ENCODE peak calls at places on chromosome 2, in seven cellular contexts. One of them, this sample, is unnamed.

GRCh38 chr2:184830531-184830930 is 232.2 kb downstream of the ZNF804A start:
- DNase-seq in neuronal stem cell: no peak
- DNase-seq in H9: no peak
- DNase-seq in IMR-90: no peak
- DNase-seq in GM12878: no peak
- DNase-seq in OCI-LY7: no peak
- DNase-seq in fibroblast of lung: no peak
- DNase-seq in this sample: no peak

GRCh38 chr2:55581875-55582547 is 35.4 kb downstream of the PPP4R3B start:
- DNase-seq in neuronal stem cell: no peak
- DNase-seq in H9: no peak
- DNase-seq in IMR-90: peak
- DNase-seq in GM12878: no peak
- DNase-seq in OCI-LY7: no peak
- DNase-seq in fibroblast of lung: peak
- DNase-seq in this sample: no peak

GRCh38 chr2:12096425-12096824 is 350.0 kb downstream of the LPIN1 start:
- DNase-seq in neuronal stem cell: no peak
- DNase-seq in H9: peak
- DNase-seq in IMR-90: no peak
- DNase-seq in GM12878: no peak
- DNase-seq in OCI-LY7: no peak
- DNase-seq in fibroblast of lung: no peak
- DNase-seq in this sample: peak

GRCh38 chr2:72094701-72095100 is 53.0 kb downstream of the CYP26B1 start:
- DNase-seq in neuronal stem cell: no peak
- DNase-seq in H9: no peak
- DNase-seq in IMR-90: no peak
- DNase-seq in GM12878: no peak
- DNase-seq in OCI-LY7: no peak
- DNase-seq in fibroblast of lung: no peak
- DNase-seq in this sample: no peak

GRCh38 chr2:100105678-100106054 is 36.7 kb downstream of the AFF3 start:
- DNase-seq in neuronal stem cell: no peak
- DNase-seq in H9: peak
- DNase-seq in IMR-90: peak
- DNase-seq in GM12878: no peak
- DNase-seq in OCI-LY7: no peak
- DNase-seq in fibroblast of lung: peak
- DNase-seq in this sample: peak

GRCh38 chr2:8202139-8202538 is 479.7 kb upstream of the ID2 start:
- DNase-seq in neuronal stem cell: no peak
- DNase-seq in H9: no peak
- DNase-seq in IMR-90: no peak
- DNase-seq in GM12878: peak
- DNase-seq in OCI-LY7: peak
- DNase-seq in fibroblast of lung: peak
- DNase-seq in this sample: peak

GRCh38 chr2:96819101-96819875 is 3.2 kb downstream of the CNNM3 start:
- DNase-seq in neuronal stem cell: no peak
- DNase-seq in H9: peak
- DNase-seq in IMR-90: no peak
- DNase-seq in GM12878: no peak
- DNase-seq in OCI-LY7: no peak
- DNase-seq in fibroblast of lung: no peak
- DNase-seq in this sample: no peak

GRCh38 chr2:6526093-6526824 is 339.4 kb downstream of the CMPK2 start:
- DNase-seq in neuronal stem cell: peak
- DNase-seq in H9: peak
- DNase-seq in IMR-90: no peak
- DNase-seq in GM12878: peak
- DNase-seq in OCI-LY7: peak
- DNase-seq in fibroblast of lung: peak
- DNase-seq in this sample: peak

GRCh38 chr2:29305762-29306161 is 190.5 kb downstream of the CLIP4 start:
- DNase-seq in neuronal stem cell: no peak
- DNase-seq in H9: no peak
- DNase-seq in IMR-90: no peak
- DNase-seq in GM12878: no peak
- DNase-seq in OCI-LY7: no peak
- DNase-seq in fibroblast of lung: no peak
- DNase-seq in this sample: no peak

GRCh38 chr2:133843091-133843490 is 274.8 kb upstream of the NCKAP5 start:
- DNase-seq in neuronal stem cell: no peak
- DNase-seq in H9: no peak
- DNase-seq in IMR-90: peak
- DNase-seq in GM12878: no peak
- DNase-seq in OCI-LY7: no peak
- DNase-seq in fibroblast of lung: no peak
- DNase-seq in this sample: no peak

GRCh38 chr2:12363138-12363537 is 353.6 kb upstream of the TRIB2 start:
- DNase-seq in neuronal stem cell: no peak
- DNase-seq in H9: no peak
- DNase-seq in IMR-90: no peak
- DNase-seq in GM12878: no peak
- DNase-seq in OCI-LY7: no peak
- DNase-seq in fibroblast of lung: no peak
- DNase-seq in this sample: no peak

GRCh38 chr2:133286326-133286922 is 281.8 kb downstream of the NCKAP5 start:
- DNase-seq in neuronal stem cell: no peak
- DNase-seq in H9: no peak
- DNase-seq in IMR-90: peak
- DNase-seq in GM12878: no peak
- DNase-seq in OCI-LY7: no peak
- DNase-seq in fibroblast of lung: peak
- DNase-seq in this sample: no peak

GRCh38 chr2:45691600-45691999 is 40.1 kb downstream of the PRKCE start:
- DNase-seq in neuronal stem cell: no peak
- DNase-seq in H9: no peak
- DNase-seq in IMR-90: no peak
- DNase-seq in GM12878: no peak
- DNase-seq in OCI-LY7: peak
- DNase-seq in fibroblast of lung: no peak
- DNase-seq in this sample: peak

GRCh38 chr2:179139506-179139905 is 89.6 kb upstream of the CCDC141 start:
- DNase-seq in neuronal stem cell: no peak
- DNase-seq in H9: no peak
- DNase-seq in IMR-90: peak
- DNase-seq in GM12878: no peak
- DNase-seq in OCI-LY7: no peak
- DNase-seq in fibroblast of lung: peak
- DNase-seq in this sample: no peak

GRCh38 chr2:118859157-118859770 is 11.8 kb upstream of the EN1 start:
- DNase-seq in neuronal stem cell: no peak
- DNase-seq in H9: peak
- DNase-seq in IMR-90: no peak
- DNase-seq in GM12878: no peak
- DNase-seq in OCI-LY7: no peak
- DNase-seq in fibroblast of lung: no peak
- DNase-seq in this sample: no peak

GRCh38 chr2:67564076-67564475 is 166.9 kb downstream of the ETAA1 start:
- DNase-seq in neuronal stem cell: no peak
- DNase-seq in H9: no peak
- DNase-seq in IMR-90: peak
- DNase-seq in GM12878: no peak
- DNase-seq in OCI-LY7: no peak
- DNase-seq in fibroblast of lung: peak
- DNase-seq in this sample: no peak

GRCh38 chr2:167294775-167295140 is 406.5 kb downstream of the XIRP2 start:
- DNase-seq in neuronal stem cell: no peak
- DNase-seq in H9: no peak
- DNase-seq in IMR-90: peak
- DNase-seq in GM12878: no peak
- DNase-seq in OCI-LY7: no peak
- DNase-seq in fibroblast of lung: no peak
- DNase-seq in this sample: no peak

GRCh38 chr2:224869601-224870000 is 153.4 kb upstream of the CCDC195 start:
- DNase-seq in neuronal stem cell: no peak
- DNase-seq in H9: no peak
- DNase-seq in IMR-90: peak
- DNase-seq in GM12878: no peak
- DNase-seq in OCI-LY7: no peak
- DNase-seq in fibroblast of lung: peak
- DNase-seq in this sample: no peak

GRCh38 chr2:207897541-207898353 is 127.6 kb downstream of the PLEKHM3 start:
- DNase-seq in neuronal stem cell: peak
- DNase-seq in H9: no peak
- DNase-seq in IMR-90: no peak
- DNase-seq in GM12878: no peak
- DNase-seq in OCI-LY7: no peak
- DNase-seq in fibroblast of lung: no peak
- DNase-seq in this sample: no peak

GRCh38 chr2:64653174-64654062 is at the start of gene SERTAD2:
- DNase-seq in neuronal stem cell: peak
- DNase-seq in H9: peak
- DNase-seq in IMR-90: peak
- DNase-seq in GM12878: no peak
- DNase-seq in OCI-LY7: peak
- DNase-seq in fibroblast of lung: peak
- DNase-seq in this sample: peak

GRCh38 chr2:68837164-68837860 is 33.9 kb downstream of the BMP10 start:
- DNase-seq in neuronal stem cell: peak
- DNase-seq in H9: peak
- DNase-seq in IMR-90: peak
- DNase-seq in GM12878: peak
- DNase-seq in OCI-LY7: peak
- DNase-seq in fibroblast of lung: peak
- DNase-seq in this sample: peak

GRCh38 chr2:55364189-55365055 is 55.2 kb downstream of the CCDC88A start:
- DNase-seq in neuronal stem cell: no peak
- DNase-seq in H9: no peak
- DNase-seq in IMR-90: peak
- DNase-seq in GM12878: no peak
- DNase-seq in OCI-LY7: no peak
- DNase-seq in fibroblast of lung: peak
- DNase-seq in this sample: no peak

GRCh38 chr2:144495227-144495933 is 24.5 kb downstream of the ZEB2 start:
- DNase-seq in neuronal stem cell: no peak
- DNase-seq in H9: no peak
- DNase-seq in IMR-90: no peak
- DNase-seq in GM12878: no peak
- DNase-seq in OCI-LY7: no peak
- DNase-seq in fibroblast of lung: peak
- DNase-seq in this sample: no peak

DNA sequence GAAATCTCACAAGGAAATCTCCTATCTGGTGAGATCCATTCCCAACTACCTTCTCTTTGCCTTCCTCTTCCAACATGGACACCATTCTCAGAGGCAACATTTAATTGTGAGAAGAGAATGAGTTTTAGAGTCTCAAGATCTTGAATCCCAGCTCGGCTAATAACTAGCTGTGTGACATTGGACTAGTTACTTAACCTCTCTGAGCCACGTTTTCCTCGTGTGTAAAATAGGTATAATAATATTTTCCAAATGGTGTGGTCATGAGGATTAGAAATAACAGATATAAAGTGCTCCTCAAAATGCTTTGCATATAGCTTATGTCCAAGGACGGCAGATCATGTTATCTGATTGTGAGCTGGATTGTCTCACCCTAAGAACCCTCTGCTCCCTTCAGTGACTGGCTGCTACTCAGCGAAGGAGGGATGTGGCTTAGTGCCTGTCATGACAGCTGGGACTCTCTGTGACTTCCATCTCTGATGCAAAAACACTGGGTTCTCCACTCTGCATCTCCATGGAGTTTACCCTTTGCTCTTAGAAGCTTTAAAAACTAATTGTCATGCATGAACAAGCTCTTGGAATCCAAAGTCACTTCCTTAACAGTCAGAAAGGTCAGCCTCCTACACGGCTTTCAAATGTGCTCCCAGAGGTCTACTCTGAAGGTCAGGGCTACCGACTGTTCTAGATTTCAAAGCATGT is 38.4 kb upstream of the MRPL19 start:
- DNase-seq in neuronal stem cell: peak
- DNase-seq in H9: peak
- DNase-seq in IMR-90: no peak
- DNase-seq in GM12878: no peak
- DNase-seq in OCI-LY7: no peak
- DNase-seq in fibroblast of lung: peak
- DNase-seq in this sample: no peak
- H2AFZ ChIP-seq in neuronal stem cell: no peak
- H2AFZ ChIP-seq in H9: no peak
- H2AFZ ChIP-seq in IMR-90: no peak
- H2AFZ ChIP-seq in GM12878: no peak
- H2AFZ ChIP-seq in OCI-LY7: no peak
- H2AFZ ChIP-seq in fibroblast of lung: no peak
- H2AFZ ChIP-seq in this sample: no peak

DNA sequence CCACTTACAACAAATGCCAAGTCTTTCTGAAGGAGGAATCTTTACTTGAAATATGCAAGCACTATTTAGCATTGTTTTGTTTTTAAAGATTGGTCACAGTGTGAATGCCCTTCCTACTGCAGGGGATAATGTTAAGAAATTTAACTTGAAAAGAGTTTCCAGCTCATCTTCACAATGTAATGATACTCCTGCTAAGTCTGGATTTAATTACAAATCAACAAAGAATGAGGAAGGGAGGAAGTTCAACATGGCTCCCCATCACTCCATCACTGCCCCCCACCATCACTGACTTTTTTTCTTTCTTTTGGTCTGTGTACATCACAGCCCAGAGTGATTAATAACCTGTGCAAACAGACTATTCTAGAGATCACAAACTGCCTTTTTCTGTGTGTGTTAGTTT is 48.0 kb downstream of the SATB2 start:
- DNase-seq in neuronal stem cell: no peak
- DNase-seq in H9: no peak
- DNase-seq in IMR-90: peak
- DNase-seq in GM12878: no peak
- DNase-seq in OCI-LY7: no peak
- DNase-seq in fibroblast of lung: no peak
- DNase-seq in this sample: no peak
- H2AFZ ChIP-seq in neuronal stem cell: peak
- H2AFZ ChIP-seq in H9: no peak
- H2AFZ ChIP-seq in IMR-90: no peak
- H2AFZ ChIP-seq in GM12878: no peak
- H2AFZ ChIP-seq in OCI-LY7: no peak
- H2AFZ ChIP-seq in fibroblast of lung: no peak
- H2AFZ ChIP-seq in this sample: no peak

DNA sequence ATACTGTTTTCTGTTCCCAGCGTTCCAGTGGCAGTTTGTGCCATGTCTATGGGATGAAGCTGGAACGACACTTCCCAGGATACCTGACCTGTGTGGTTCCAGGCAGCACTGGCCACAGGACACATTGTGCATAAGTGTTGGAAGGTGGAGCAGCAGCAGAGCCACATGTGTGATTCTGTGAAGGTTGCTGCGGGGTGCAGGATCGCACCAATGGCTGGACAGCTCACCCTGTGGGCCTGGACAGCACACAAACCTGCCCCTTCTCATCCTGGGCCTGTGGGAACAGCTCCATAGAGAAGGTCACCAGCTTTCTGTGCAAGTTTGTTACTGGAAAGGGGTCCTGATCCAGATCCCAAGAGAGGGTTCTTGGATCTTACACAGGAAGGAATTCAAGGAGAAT is 252.2 kb upstream of the RAB6C start:
- DNase-seq in neuronal stem cell: no peak
- DNase-seq in H9: no peak
- DNase-seq in IMR-90: no peak
- DNase-seq in GM12878: no peak
- DNase-seq in OCI-LY7: no peak
- DNase-seq in fibroblast of lung: no peak
- DNase-seq in this sample: no peak
- H2AFZ ChIP-seq in neuronal stem cell: no peak
- H2AFZ ChIP-seq in H9: no peak
- H2AFZ ChIP-seq in IMR-90: no peak
- H2AFZ ChIP-seq in GM12878: no peak
- H2AFZ ChIP-seq in OCI-LY7: no peak
- H2AFZ ChIP-seq in fibroblast of lung: no peak
- H2AFZ ChIP-seq in this sample: no peak

GRCh38 chr2:230666446-230666845 is 46.2 kb upstream of the CAB39 start:
- DNase-seq in neuronal stem cell: no peak
- DNase-seq in H9: no peak
- DNase-seq in IMR-90: no peak
- DNase-seq in GM12878: no peak
- DNase-seq in OCI-LY7: no peak
- DNase-seq in fibroblast of lung: no peak
- DNase-seq in this sample: no peak
- H2AFZ ChIP-seq in neuronal stem cell: no peak
- H2AFZ ChIP-seq in H9: no peak
- H2AFZ ChIP-seq in IMR-90: no peak
- H2AFZ ChIP-seq in GM12878: no peak
- H2AFZ ChIP-seq in OCI-LY7: no peak
- H2AFZ ChIP-seq in fibroblast of lung: no peak
- H2AFZ ChIP-seq in this sample: no peak

This sample was measured in Karpas-422.